ENCODE peak calls at places on chromosomes 11 and 22, in four cellular contexts. K is astrocyte of the cerebellum, F is fibroblast of mammary gland, J is BJ. L is an unnamed sample.
A peak's percentile ranks its signal among the peaks of the same experiment; 100 is the strongest.

GRCh38 chr22:38504731-38505594 is 1.1 kb downstream of the DDX17 start:
- DNase-seq in F (peak; percentile 55), J (no peak), K (no peak), L (no peak)

GRCh38 chr22:43592470-43592869 is 180.7 kb downstream of the MPPED1 start:
- DNase-seq in J (no peak), K (no peak), F (no peak), L (no peak)

GRCh38 chr11:70786021-70786665 is 387.8 kb downstream of the CTTN start:
- DNase-seq in F (no peak), K (no peak), J (no peak), L (no peak)

GRCh38 chr11:73597340-73597955 is 464 bp downstream of the FAM168A start:
- DNase-seq in F (no peak), J (no peak), K (no peak), L (no peak)

GRCh38 chr11:24575392-24575791 is 78.5 kb downstream of the LUZP2 start:
- DNase-seq in J (no peak), K (peak; percentile 8), F (peak; percentile 14), L (no peak)

GRCh38 chr22:48900327-48900597 is 927.4 kb downstream of the BRD1 start:
- DNase-seq in F (no peak), K (no peak), J (no peak), L (no peak)

GRCh38 chr22:38941488-38941987 is 15.9 kb upstream of the APOBEC3A start:
- DNase-seq in J (no peak), K (no peak), F (peak; percentile 27), L (no peak)

GRCh38 chr22:46796566-46797195 is 34.2 kb downstream of the TBC1D22A start:
- DNase-seq in K (no peak), J (no peak), F (no peak), L (no peak)

GRCh38 chr11:46322759-46323158 is 24.5 kb upstream of the DGKZ start:
- DNase-seq in K (no peak), F (peak; percentile 52), J (no peak), L (no peak)

GRCh38 chr11:74069146-74070046 is 60.5 kb upstream of the UCP3 start:
- DNase-seq in F (peak; percentile 31), K (no peak), J (peak; percentile 60), L (no peak)

GRCh38 chr11:83206221-83206620 is 12.7 kb downstream of the ANKRD42 start:
- DNase-seq in K (no peak), F (no peak), J (no peak), L (no peak)

GRCh38 chr11:2781413-2782274 is 81.8 kb upstream of the KCNQ1OT1 start:
- DNase-seq in J (no peak), F (no peak), K (no peak), L (no peak)

GRCh38 chr22:44181033-44181911 is 547 bp downstream of the PARVG start:
- DNase-seq in F (no peak), J (no peak), K (no peak), L (no peak)

GRCh38 chr11:85685820-85686459 is at the start of gene CCDC89:
- DNase-seq in J (peak; percentile 68), K (peak; percentile 96), F (peak; percentile 99), L (peak; percentile 93)

GRCh38 chr22:39994566-39995345 is at the start of gene FAM83F:
- DNase-seq in F (no peak), J (no peak), K (no peak), L (no peak)

GRCh38 chr22:30829901-30830550 is 135.4 kb downstream of the OSBP2 start:
- DNase-seq in J (peak; percentile 86), K (peak; percentile 46), F (peak; percentile 96), L (no peak)

GRCh38 chr11:130703489-130704190 is 212.6 kb downstream of the SNX19 start:
- DNase-seq in J (no peak), K (no peak), F (no peak), L (no peak)

DNA sequence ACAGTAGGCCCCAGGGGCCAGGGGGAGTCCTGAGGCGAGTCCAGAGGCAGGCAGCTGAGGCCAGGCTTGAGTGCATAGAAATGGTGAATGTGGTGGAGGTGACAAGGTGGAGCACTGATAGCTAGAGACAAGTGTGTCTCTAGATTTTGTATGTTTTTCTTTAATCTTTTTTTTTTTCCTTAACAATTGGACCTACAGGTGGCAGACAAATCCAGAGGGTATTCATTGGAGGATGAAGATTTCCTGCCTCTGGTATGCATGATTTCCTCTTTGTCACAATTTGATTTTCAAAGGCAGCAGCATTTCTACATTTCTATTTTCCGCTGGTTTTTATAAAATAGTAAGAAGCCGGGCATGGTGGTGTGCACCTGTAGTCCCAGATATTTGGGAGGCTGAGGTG is 47.7 kb upstream of the DKK3 start:
- DNase-seq in K (no peak), F (no peak), J (no peak), L (no peak)
- TF ChIP-seq CTCF in K (no peak), F (peak; percentile 9), J (no peak), L (peak; percentile 42)

GRCh38 chr11:120629407-120629806 is 117.9 kb downstream of the GRIK4 start:
- DNase-seq in F (no peak), J (no peak), K (no peak), L (no peak)
- TF ChIP-seq CTCF in F (no peak), J (no peak), K (no peak), L (no peak)

DNA sequence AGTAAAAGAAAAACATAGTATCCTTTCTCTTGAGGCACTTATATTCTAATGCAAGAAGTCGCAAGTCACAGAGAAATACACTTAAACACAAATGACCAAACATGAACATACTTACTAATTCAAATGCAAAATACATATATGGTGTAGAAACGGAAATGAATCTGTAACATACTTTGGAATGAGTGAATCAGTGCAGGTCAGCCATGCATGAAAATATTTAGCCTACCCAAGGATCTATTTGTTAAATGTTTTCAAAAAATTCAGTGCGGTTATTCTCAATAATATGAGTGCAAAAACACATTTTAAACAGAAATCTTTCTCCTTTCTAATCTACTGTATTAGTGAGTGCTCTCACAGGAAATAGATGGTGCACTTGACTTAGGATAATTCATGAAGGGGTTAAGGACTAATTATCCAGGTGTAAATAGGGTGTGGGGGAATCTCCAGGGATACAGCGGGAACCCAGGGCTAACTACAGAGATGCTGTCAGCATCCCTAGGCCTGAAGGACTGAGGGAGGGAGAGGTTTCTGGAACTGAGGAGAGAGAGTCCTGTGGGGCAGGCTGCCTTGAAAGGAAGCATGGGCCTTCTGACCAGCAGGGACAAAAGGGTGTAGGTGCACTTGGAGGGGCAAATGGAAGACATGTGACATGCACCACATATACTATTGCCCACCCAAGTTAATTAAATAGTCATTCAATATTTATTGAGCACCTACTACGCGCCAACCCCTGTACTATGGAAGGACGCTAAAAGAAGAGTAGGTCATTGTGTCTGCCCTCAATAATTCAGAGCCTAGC is 139.2 kb downstream of the MAML2 start:
- DNase-seq in K (no peak), F (no peak), J (no peak), L (no peak)
- TF ChIP-seq CTCF in K (no peak), F (no peak), J (no peak), L (no peak)

GRCh38 chr11:47847892-47848635 is at the start of gene NUP160:
- DNase-seq in F (no peak), J (no peak), K (peak; percentile 24), L (no peak)
- TF ChIP-seq CTCF in F (no peak), J (no peak), K (no peak), L (no peak)

DNA sequence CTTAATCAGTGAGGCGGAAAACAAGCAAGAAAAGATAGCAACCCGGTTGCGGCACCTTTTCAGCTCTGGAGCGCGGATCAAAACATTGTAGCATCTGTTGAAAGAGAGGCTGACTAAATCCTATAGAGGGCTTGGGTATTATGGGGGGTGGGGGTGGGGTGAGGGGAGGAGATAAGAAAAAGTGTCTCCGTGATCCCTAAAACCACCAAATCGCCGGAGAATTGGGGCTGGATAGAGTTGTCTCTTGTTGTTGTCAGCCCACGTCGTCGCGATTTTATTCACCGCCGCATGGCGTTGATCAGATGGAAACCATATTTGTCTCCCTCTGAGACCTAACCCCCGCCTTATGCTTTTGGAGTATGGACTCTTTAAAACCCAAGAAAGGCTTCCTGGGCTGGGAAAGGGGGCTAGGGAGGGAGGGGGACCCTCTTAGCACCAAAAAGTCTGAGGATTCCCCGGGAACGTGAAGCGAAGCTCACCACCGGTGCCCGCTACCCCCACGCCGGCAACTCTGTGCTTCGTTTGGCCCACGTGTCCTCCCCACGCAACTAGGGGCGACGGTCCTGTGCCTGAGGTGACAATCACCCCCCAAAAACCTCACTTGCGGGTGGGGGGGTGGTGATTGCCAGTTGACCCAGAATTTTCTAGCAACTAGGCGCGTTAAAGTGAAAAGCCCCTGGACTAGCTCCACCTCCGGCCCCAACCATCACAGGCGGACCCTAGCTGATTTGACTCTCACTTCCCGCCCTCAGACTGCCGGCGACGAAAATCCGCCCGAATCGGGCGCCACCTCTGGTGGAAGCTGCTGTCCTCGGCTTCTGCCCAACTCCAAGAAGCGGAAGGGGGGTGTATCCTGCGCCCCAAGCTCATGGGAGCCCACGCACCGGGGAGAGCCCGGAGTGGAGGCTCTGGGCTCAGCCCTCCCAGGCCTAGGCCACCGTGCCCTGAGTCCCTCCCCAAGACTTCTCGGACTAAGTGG is 12.8 kb downstream of the PAX6 start:
- DNase-seq in K (no peak), J (no peak), F (no peak), L (no peak)
- TF ChIP-seq CTCF in K (peak; percentile 51), J (peak; percentile 36), F (peak; percentile 36), L (peak; percentile 34)

GRCh38 chr22:45344339-45344738 is 34.6 kb downstream of the FAM118A start:
- DNase-seq in J (no peak), F (peak; percentile 33), K (no peak), L (no peak)
- TF ChIP-seq CTCF in J (peak; percentile 13), F (peak; percentile 14), K (peak; percentile 20), L (peak; percentile 33)

GRCh38 chr11:63639195-63639832 is 25.1 kb upstream of the PLAAT3 start:
- DNase-seq in F (peak; percentile 56), J (no peak), K (no peak), L (no peak)
- TF ChIP-seq CTCF in F (peak; percentile 33), J (peak; percentile 41), K (no peak), L (peak; percentile 27)

GRCh38 chr11:102268985-102269470 is 48.3 kb upstream of the BIRC3 start:
- DNase-seq in J (no peak), K (no peak), F (no peak), L (no peak)
- TF ChIP-seq CTCF in J (no peak), K (no peak), F (no peak), L (no peak)

DNA sequence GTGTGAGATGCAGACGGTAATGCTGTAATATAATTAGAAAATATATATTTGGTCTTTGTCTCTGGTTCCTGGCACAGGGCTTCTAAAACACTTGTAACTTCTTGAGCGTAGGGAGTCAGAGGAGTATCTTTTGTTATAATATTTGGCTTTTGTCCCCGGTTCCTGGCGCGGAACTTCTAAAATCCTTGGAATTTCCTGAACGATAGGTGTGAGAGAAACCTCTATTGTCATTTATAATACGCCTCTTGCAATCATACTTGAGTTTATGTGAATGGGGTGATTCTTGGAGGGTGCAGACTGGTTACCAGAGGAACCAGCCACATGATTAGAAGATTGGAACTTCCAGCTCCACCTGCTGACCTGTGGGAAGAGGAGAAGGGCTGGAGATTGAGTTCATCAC is 54.1 kb upstream of the ZBED5 start:
- DNase-seq in J (no peak), K (no peak), F (no peak), L (no peak)
- TF ChIP-seq CTCF in J (no peak), K (no peak), F (no peak), L (no peak)

L was measured in epithelial cell of proximal tubule.